ENCODE peak calls at places on chromosomes 13 and 19, in four cellular contexts. Q is H54, B is memory B cell, Y is sciatic nerve. A is an unnamed sample.

GRCh38 chr19:11088508-11089253 is 582 bp upstream of the LDLR start:
- DNase-seq in Q (no peak), Y (no peak), B (no peak), A (peak)

GRCh38 chr19:49851456-49852259 is 699 bp downstream of the PTOV1 start:
- DNase-seq in Q (no peak), Y (peak), B (no peak), A (peak)

GRCh38 chr19:35205733-35206323 is 22.7 kb downstream of the FAM187B start:
- DNase-seq in Q (no peak), Y (no peak), B (no peak), A (no peak)

GRCh38 chr19:4443188-4443587 is 14.4 kb downstream of the UBXN6 start:
- DNase-seq in Q (no peak), Y (no peak), B (no peak), A (no peak)

GRCh38 chr19:10895920-10896319 is 24.6 kb downstream of the CARM1 start:
- DNase-seq in B (no peak), Q (no peak), Y (no peak), A (no peak)

GRCh38 chr19:35768082-35768421 is 7.3 kb upstream of the ARHGAP33 start:
- DNase-seq in Q (no peak), B (no peak), Y (no peak), A (no peak)

GRCh38 chr19:13103961-13104847 is 1.5 kb upstream of the LYL1 start:
- DNase-seq in B (peak), Y (no peak), Q (no peak), A (peak)

GRCh38 chr19:2302319-2303208 is 5.4 kb downstream of the LINGO3 start:
- DNase-seq in B (peak), Q (no peak), Y (peak), A (peak)

GRCh38 chr13:51728972-51729371 is 75.0 kb downstream of the DHRS12 start:
- DNase-seq in Y (no peak), B (no peak), Q (no peak), A (peak)

GRCh38 chr13:96771501-96772367 is 222.5 kb downstream of the OXGR1 start:
- DNase-seq in Q (no peak), Y (no peak), B (no peak), A (no peak)

GRCh38 chr13:65926750-65927171 is 1303.4 kb downstream of the PCDH9 start:
- DNase-seq in Y (no peak), Q (no peak), B (no peak), A (peak)

GRCh38 chr19:32387701-32388392 is 17.7 kb upstream of the DPY19L3 start:
- DNase-seq in Y (no peak), Q (peak), B (no peak), A (no peak)

GRCh38 chr19:54160182-54160811 is 776 bp upstream of the LENG1 start:
- DNase-seq in Y (no peak), B (no peak), Q (no peak), A (peak)

A was measured in dermis blood vessel endothelial cell.